ENCODE peak calls at places on chromosomes 12 and 14, in eight cellular contexts. Q is progenitor cell of endocrine pancreas; R is MCF 10A; S is fibroblast of mammary gland; O is IMR-90; H is neural progenitor cell; J is lower lobe of right lung; X is CD4-positive, alpha-beta T cell. V is an unnamed sample.

GRCh38 chr12:74725154-74725553 is 187.5 kb downstream of the ATXN7L3B start:
- DNase-seq in Q (no peak), R (peak; percentile 5), S (no peak), O (peak; percentile 46), H (no peak), J (no peak), X (no peak), V (no peak)

GRCh38 chr12:104671407-104672095 is 214.8 kb downstream of the CHST11 start:
- DNase-seq in Q (no peak), R (peak; percentile 98), S (peak; percentile 91), O (peak; percentile 84), H (no peak), J (peak; percentile 89), X (peak; percentile 48), V (no peak)

GRCh38 chr14:61280526-61281185 is 482 bp downstream of the TMEM30B start:
- DNase-seq in Q (peak; percentile 57), R (no peak), S (no peak), O (peak; percentile 34), H (peak; percentile 61), J (peak; percentile 82), X (peak; percentile 84), V (peak; percentile 39)

GRCh38 chr14:70873627-70874026 is 33.6 kb upstream of the PCNX1 start:
- DNase-seq in Q (no peak), R (no peak), S (no peak), O (no peak), H (no peak), J (no peak), X (no peak), V (no peak)

GRCh38 chr12:57242329-57242690 is 8.7 kb downstream of the STAC3 start:
- DNase-seq in Q (no peak), R (no peak), S (no peak), O (no peak), H (no peak), J (no peak), X (no peak), V (no peak)

GRCh38 chr12:62676521-62677307 is 210.1 kb downstream of the MON2 start:
- DNase-seq in Q (no peak), R (no peak), S (no peak), O (no peak), H (no peak), J (no peak), X (no peak), V (no peak)

GRCh38 chr14:76997257-76997970 is 31.1 kb downstream of the IRF2BPL start:
- DNase-seq in Q (no peak), R (no peak), S (peak; percentile 51), O (peak; percentile 32), H (peak; percentile 34), J (no peak), X (no peak), V (no peak)

GRCh38 chr12:46343122-46343852 is 29.3 kb downstream of the SLC38A2 start:
- DNase-seq in Q (no peak), R (peak; percentile 25), S (no peak), O (no peak), H (no peak), J (no peak), X (no peak), V (no peak)

DNA sequence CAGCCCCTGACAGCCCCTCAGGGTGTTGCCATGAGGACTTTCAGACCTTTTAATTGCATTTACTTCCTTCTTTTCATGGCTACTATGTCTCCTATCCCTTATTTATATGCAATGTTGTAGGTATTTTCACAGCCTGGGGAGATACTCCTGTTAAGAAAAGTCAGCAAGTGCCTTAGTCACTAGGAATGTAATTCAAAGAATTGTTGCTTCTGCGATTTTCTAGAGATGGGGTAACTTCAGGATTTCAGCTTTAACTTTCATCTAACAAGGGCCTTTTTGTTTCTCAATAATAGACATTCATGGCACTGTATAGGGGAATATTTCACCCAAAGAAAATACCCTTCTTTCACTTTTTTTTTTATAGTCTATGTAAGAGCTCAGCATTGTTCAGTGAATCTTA is 533.3 kb upstream of the MIS18BP1 start:
- DNase-seq in Q (no peak), R (no peak), S (no peak), O (no peak), H (no peak), J (no peak), X (no peak), V (no peak)
- TF ChIP-seq CTCF in Q (no peak), R (no peak), S (no peak), O (no peak), H (no peak), J (no peak), X (no peak), V (no peak)

GRCh38 chr14:25472700-25473099 is 422.8 kb upstream of the STXBP6 start:
- DNase-seq in Q (no peak), R (no peak), S (no peak), O (no peak), H (no peak), J (no peak), X (no peak), V (no peak)
- TF ChIP-seq CTCF in Q (no peak), R (no peak), S (no peak), O (no peak), H (no peak), J (no peak), X (no peak), V (no peak)

GRCh38 chr12:6080149-6081045 is 44.1 kb downstream of the VWF start:
- DNase-seq in Q (no peak), R (no peak), S (no peak), O (no peak), H (no peak), J (no peak), X (no peak), V (no peak)

GRCh38 chr12:6084261-6084968 is 40.1 kb downstream of the VWF start:
- DNase-seq in Q (no peak), R (peak; percentile 61), S (peak; percentile 31), O (peak; percentile 56), H (peak; percentile 91), J (no peak), X (no peak), V (peak; percentile 34)

GRCh38 chr12:6083606-6084005 is 40.9 kb downstream of the VWF start:
- DNase-seq in Q (no peak), R (no peak), S (peak; percentile 30), O (no peak), H (no peak), J (no peak), X (no peak), V (no peak)

GRCh38 chr12:6084969-6085450 is 39.5 kb downstream of the VWF start:
- DNase-seq in Q (no peak), R (no peak), S (no peak), O (no peak), H (peak; percentile 32), J (no peak), X (no peak), V (no peak)

DNA sequence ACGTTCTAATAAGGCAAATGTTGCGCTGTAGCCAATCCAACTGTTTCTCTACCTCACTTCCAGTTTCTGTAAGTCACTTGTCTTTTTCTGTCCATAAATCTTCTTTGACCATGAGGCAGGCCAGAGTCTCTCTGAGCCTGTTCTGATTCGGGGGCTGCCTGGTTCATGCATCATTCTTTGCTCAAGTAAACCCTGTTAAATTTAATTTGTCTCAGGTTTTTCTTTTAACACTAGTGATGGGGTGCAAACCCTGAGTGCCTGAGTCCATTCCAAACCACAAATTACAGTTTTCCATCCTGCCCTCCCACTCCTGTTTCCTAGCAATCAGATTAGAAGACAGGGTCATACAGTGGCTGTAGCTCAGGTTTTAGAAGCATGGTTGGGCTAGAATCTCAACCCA is 41.9 kb downstream of the VWF start:
- DNase-seq in Q (no peak), R (no peak), S (no peak), O (no peak), H (no peak), J (no peak), X (no peak), V (no peak)
- TF ChIP-seq CTCF in Q (no peak), R (no peak), S (no peak), O (no peak), H (no peak), J (no peak), X (no peak), V (no peak)

DNA sequence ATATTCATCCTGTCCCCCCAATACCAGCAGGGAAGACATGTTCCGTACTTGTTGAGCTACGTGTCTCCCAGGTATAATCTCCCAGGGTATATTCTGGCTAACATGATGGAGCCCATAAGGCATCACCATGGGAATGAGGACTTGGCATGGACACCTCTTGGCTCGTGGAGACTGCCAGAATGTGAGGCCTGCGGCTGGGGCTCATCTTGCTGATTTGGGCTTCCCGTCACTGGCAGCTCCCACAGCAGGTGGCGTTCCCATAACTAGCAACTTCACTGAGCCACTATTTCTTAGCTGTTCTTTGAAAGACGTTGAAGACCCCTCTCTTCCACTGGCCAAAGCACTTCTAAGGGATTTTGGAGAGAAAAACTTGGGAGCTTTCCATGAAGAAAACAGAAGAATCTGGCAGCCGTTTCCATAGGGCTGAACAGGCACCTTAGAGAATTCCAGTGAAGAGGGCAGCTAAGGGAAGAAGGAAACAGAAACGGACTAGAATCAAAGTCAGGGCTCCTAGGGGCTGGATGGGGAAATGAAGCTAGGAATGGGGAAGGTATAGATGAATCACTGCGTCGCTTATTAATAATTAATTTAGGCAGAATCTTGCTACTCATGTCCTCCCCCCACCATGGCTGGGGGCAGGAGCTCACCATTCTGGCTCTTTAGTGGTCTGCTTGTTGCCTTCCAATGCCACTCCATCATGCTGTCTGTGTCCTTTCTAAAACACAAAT is 39.7 kb upstream of the FOS start:
- DNase-seq in Q (no peak), R (no peak), S (no peak), O (no peak), H (peak; percentile 30), J (no peak), X (no peak), V (no peak)
- TF ChIP-seq CTCF in Q (no peak), R (no peak), S (no peak), O (no peak), H (no peak), J (no peak), X (no peak), V (no peak)

GRCh38 chr14:93804654-93805053 is 16.4 kb upstream of the PRIMA1 start:
- DNase-seq in Q (no peak), R (no peak), S (no peak), O (no peak), H (no peak), J (no peak), X (no peak), V (no peak)
- TF ChIP-seq CTCF in Q (peak; percentile 12), R (no peak), S (no peak), O (no peak), H (peak; percentile 50), J (no peak), X (no peak), V (peak; percentile 26)

GRCh38 chr12:20604408-20604807 is 90.7 kb upstream of the SLCO1C1 start:
- DNase-seq in Q (no peak), R (no peak), S (no peak), O (no peak), H (no peak), J (no peak), X (no peak), V (no peak)
- TF ChIP-seq CTCF in Q (no peak), R (no peak), S (no peak), O (no peak), H (no peak), J (no peak), X (no peak), V (no peak)

V was measured in neural crest cell.